ENCODE peak calls at places on chromosomes 2 and 18, in eight cellular contexts. Q is EL, D is NAMALWA, R is glutamatergic neuron, A is D721Med, L is lung, N is GM13977, S is COR-L47. Z is an unnamed sample.
A peak's percentile ranks its signal among the peaks of the same experiment; 100 is the strongest.

GRCh38 chr2:231138699-231139098 is 13.9 kb upstream of the HTR2B start:
- DNase-seq in Q (no peak), D (no peak), R (no peak), A (no peak), L (no peak), N (no peak), S (no peak), Z (no peak)

GRCh38 chr18:79424880-79425572 is 29.3 kb downstream of the NFATC1 start:
- DNase-seq in Q (no peak), D (no peak), R (no peak), A (no peak), L (no peak), N (no peak), S (no peak), Z (no peak)

GRCh38 chr2:183063083-183063482 is 15.5 kb upstream of the DUSP19 start:
- DNase-seq in Q (peak; percentile 39), D (peak; percentile 80), R (no peak), A (no peak), L (no peak), N (peak; percentile 68), S (no peak), Z (no peak)

GRCh38 chr2:131152065-131152464 is 46.9 kb downstream of the PLEKHB2 start:
- DNase-seq in Q (no peak), D (no peak), R (no peak), A (no peak), L (peak; percentile 22), N (no peak), S (no peak), Z (no peak)

GRCh38 chr18:34224423-34225217 is at the start of gene NOL4:
- DNase-seq in Q (no peak), D (no peak), R (peak; percentile 85), A (no peak), L (peak; percentile 48), N (peak; percentile 23), S (peak; percentile 100), Z (peak; percentile 16)

GRCh38 chr2:217223222-217223930 is 363.5 kb upstream of the TNP1 start:
- DNase-seq in Q (peak; percentile 88), D (peak; percentile 58), R (no peak), A (no peak), L (no peak), N (peak; percentile 53), S (no peak), Z (peak; percentile 62)

GRCh38 chr2:189347540-189347939 is 93.7 kb upstream of the WDR75 start:
- DNase-seq in Q (peak; percentile 89), D (peak; percentile 31), R (no peak), A (no peak), L (no peak), N (peak; percentile 21), S (peak; percentile 24), Z (peak; percentile 33)

GRCh38 chr18:45136381-45137088 is 455.8 kb downstream of the SETBP1 start:
- DNase-seq in Q (no peak), D (no peak), R (no peak), A (no peak), L (no peak), N (no peak), S (no peak), Z (no peak)

GRCh38 chr2:96431319-96431718 is 73.8 kb downstream of the NEURL3 start:
- DNase-seq in Q (no peak), D (no peak), R (no peak), A (no peak), L (no peak), N (no peak), S (no peak), Z (peak; percentile 55)

GRCh38 chr18:28087173-28087563 is 89.8 kb downstream of the CDH2 start:
- DNase-seq in Q (peak; percentile 32), D (no peak), R (no peak), A (no peak), L (no peak), N (no peak), S (peak; percentile 41), Z (peak; percentile 29)

GRCh38 chr2:64214281-64215115 is 70.3 kb upstream of the PELI1 start:
- DNase-seq in Q (no peak), D (peak; percentile 71), R (no peak), A (no peak), L (no peak), N (peak; percentile 41), S (peak; percentile 11), Z (peak; percentile 41)

GRCh38 chr18:59865241-59865986 is 34.4 kb upstream of the PMAIP1 start:
- DNase-seq in Q (no peak), D (no peak), R (no peak), A (no peak), L (no peak), N (no peak), S (no peak), Z (no peak)

GRCh38 chr2:171244970-171245782 is 84.5 kb upstream of the TLK1 start:
- DNase-seq in Q (peak; percentile 26), D (no peak), R (no peak), A (no peak), L (no peak), N (no peak), S (no peak), Z (no peak)

GRCh38 chr2:197926673-197927072 is 122.3 kb downstream of the PLCL1 start:
- DNase-seq in Q (peak; percentile 16), D (no peak), R (no peak), A (no peak), L (no peak), N (no peak), S (no peak), Z (no peak)

GRCh38 chr2:19540739-19541503 is 182.5 kb upstream of the OSR1 start:
- DNase-seq in Q (peak; percentile 94), D (no peak), R (no peak), A (no peak), L (no peak), N (no peak), S (no peak), Z (no peak)

GRCh38 chr2:205655775-205656425 is 26.4 kb upstream of the NRP2 start:
- DNase-seq in Q (no peak), D (no peak), R (no peak), A (no peak), L (no peak), N (no peak), S (no peak), Z (no peak)

GRCh38 chr2:232581725-232582124 is 31.2 kb downstream of the EIF4E2 start:
- DNase-seq in Q (no peak), D (no peak), R (no peak), A (no peak), L (no peak), N (no peak), S (no peak), Z (no peak)

GRCh38 chr2:37631292-37631691 is 40.1 kb downstream of the CDC42EP3 start:
- DNase-seq in Q (no peak), D (no peak), R (no peak), A (no peak), L (no peak), N (no peak), S (no peak), Z (no peak)

GRCh38 chr2:159712929-159713575 is 746 bp downstream of the MARCHF7 start:
- DNase-seq in Q (peak; percentile 13), D (peak; percentile 61), R (no peak), A (no peak), L (no peak), N (peak; percentile 48), S (no peak), Z (no peak)